ENCODE peak calls at places on chromosomes 6 and 20, in five cellular contexts. E is heart left ventricle, T is K562, P is breast epithelium, I is ovary. M is an unnamed sample. For H3K27me3, the result is how much of the 10 kb centered on the place peaks cover.

GRCh38 chr20:62214067-62214466 is 6.0 kb downstream of the HRH3 start:
- DNase-seq in E (no peak), T (no peak), P (no peak), I (no peak), M (no peak)

GRCh38 chr6:111416529-111416928 is 66.5 kb downstream of the REV3L start:
- DNase-seq in E (no peak), T (no peak), P (no peak), I (no peak), M (no peak)

GRCh38 chr20:13105864-13106457 is 97.2 kb downstream of the SPTLC3 start:
- DNase-seq in E (no peak), T (peak), P (no peak), I (no peak), M (no peak)

GRCh38 chr6:40325041-40325440 is 262.1 kb downstream of the LRFN2 start:
- DNase-seq in E (no peak), T (no peak), P (no peak), I (no peak), M (no peak)

GRCh38 chr6:160421854-160422253 is 73.7 kb downstream of the SLC22A3 start:
- DNase-seq in E (peak), T (no peak), P (no peak), I (peak), M (no peak)

GRCh38 chr20:18058661-18059467 is 1.1 kb upstream of the OVOL2 start:
- DNase-seq in E (no peak), T (no peak), P (peak), I (no peak), M (no peak)

GRCh38 chr20:48186447-48186846 is 401.2 kb upstream of the SULF2 start:
- DNase-seq in E (no peak), T (no peak), P (no peak), I (no peak), M (no peak)

GRCh38 chr20:11807070-11807741 is 110.5 kb upstream of the BTBD3 start:
- DNase-seq in E (no peak), T (no peak), P (no peak), I (no peak), M (no peak)

GRCh38 chr6:157317129-157317814 is 6.0 kb downstream of the TMEM242 start:
- DNase-seq in E (peak), T (peak), P (peak), I (peak), M (no peak)

GRCh38 chr20:48897298-48898044 is 24.0 kb upstream of the ARFGEF2 start:
- DNase-seq in E (no peak), T (no peak), P (no peak), I (no peak), M (no peak)

GRCh38 chr6:46652232-46652602 is 401 bp downstream of the CYP39A1 start:
- DNase-seq in E (no peak), T (no peak), P (no peak), I (no peak), M (no peak)

GRCh38 chr20:19977373-19977770 is 39.8 kb upstream of the NAA20 start:
- DNase-seq in E (no peak), T (no peak), P (no peak), I (no peak), M (no peak)

GRCh38 chr20:47502271-47502730 is 614 bp downstream of the NCOA3 start:
- DNase-seq in E (peak), T (peak), P (no peak), I (no peak), M (no peak)

GRCh38 chr6:44667668-44668390 is 280.3 kb downstream of the CDC5L start:
- DNase-seq in E (no peak), T (peak), P (no peak), I (no peak), M (no peak)

GRCh38 chr6:131728296-131728939 is 17.6 kb upstream of the CTAGE9 start:
- DNase-seq in E (no peak), T (no peak), P (no peak), I (no peak), M (no peak)

GRCh38 chr6:32956176-32956575 is 3.3 kb upstream of the HLA-DMA start:
- DNase-seq in E (no peak), T (no peak), P (no peak), I (no peak), M (no peak)

GRCh38 chr20:19943021-19943659 is 74.0 kb upstream of the NAA20 start:
- DNase-seq in E (no peak), T (no peak), P (peak), I (no peak), M (no peak)

GRCh38 chr6:167898673-167899311 is 72.1 kb downstream of the AFDN start:
- DNase-seq in E (no peak), T (peak), P (no peak), I (no peak), M (no peak)

GRCh38 chr6:127515234-127515793 is 3.8 kb downstream of the MTCL3 start:
- DNase-seq in E (no peak), T (no peak), P (no peak), I (no peak), M (no peak)

GRCh38 chr6:47134476-47135189 is 92.5 kb upstream of the ADGRF1 start:
- DNase-seq in E (no peak), T (peak), P (no peak), I (no peak), M (no peak)

GRCh38 chr20:33276303-33277113 is 6.5 kb upstream of the BPIFB1 start:
- DNase-seq in E (no peak), T (no peak), P (no peak), I (no peak), M (no peak)

GRCh38 chr20:57693002-57693582 is 16.7 kb downstream of the PMEPA1 start:
- DNase-seq in E (no peak), T (no peak), P (peak), I (no peak), M (no peak)

GRCh38 chr6:42532038-42532669 is 31.7 kb upstream of the UBR2 start:
- DNase-seq in E (peak), T (peak), P (no peak), I (no peak), M (no peak)

GRCh38 chr6:135866445-135867143 is 15.1 kb downstream of the PDE7B start:
- DNase-seq in E (no peak), T (no peak), P (no peak), I (no peak), M (no peak)

GRCh38 chr6:165826487-165827189 is 163.6 kb upstream of the PDE10A start:
- DNase-seq in E (no peak), T (no peak), P (no peak), I (no peak), M (no peak)

GRCh38 chr6:53041356-53041755 is 23.8 kb upstream of the FBXO9 start:
- DNase-seq in E (no peak), T (no peak), P (no peak), I (no peak), M (no peak)

GRCh38 chr20:48597521-48598302 is 230.1 kb downstream of the PREX1 start:
- DNase-seq in E (no peak), T (no peak), P (peak), I (no peak), M (no peak)

GRCh38 chr6:167558213-167558869 is 233.5 kb downstream of the TTLL2 start:
- DNase-seq in E (no peak), T (no peak), P (no peak), I (no peak), M (no peak)

GRCh38 chr20:25279403-25279802 is 31.5 kb downstream of the PYGB start:
- DNase-seq in E (no peak), T (no peak), P (no peak), I (no peak), M (no peak)

GRCh38 chr20:11008444-11008843 is 334.6 kb upstream of the JAG1 start:
- DNase-seq in E (no peak), T (no peak), P (no peak), I (no peak), M (no peak)

GRCh38 chr6:71289039-71289801 is 609 bp downstream of the OGFRL1 start:
- DNase-seq in E (peak), T (no peak), P (no peak), I (peak), M (no peak)
- H3K27ac ChIP-seq in E (peak), T (no peak), P (peak), I (peak), M (peak)

DNA sequence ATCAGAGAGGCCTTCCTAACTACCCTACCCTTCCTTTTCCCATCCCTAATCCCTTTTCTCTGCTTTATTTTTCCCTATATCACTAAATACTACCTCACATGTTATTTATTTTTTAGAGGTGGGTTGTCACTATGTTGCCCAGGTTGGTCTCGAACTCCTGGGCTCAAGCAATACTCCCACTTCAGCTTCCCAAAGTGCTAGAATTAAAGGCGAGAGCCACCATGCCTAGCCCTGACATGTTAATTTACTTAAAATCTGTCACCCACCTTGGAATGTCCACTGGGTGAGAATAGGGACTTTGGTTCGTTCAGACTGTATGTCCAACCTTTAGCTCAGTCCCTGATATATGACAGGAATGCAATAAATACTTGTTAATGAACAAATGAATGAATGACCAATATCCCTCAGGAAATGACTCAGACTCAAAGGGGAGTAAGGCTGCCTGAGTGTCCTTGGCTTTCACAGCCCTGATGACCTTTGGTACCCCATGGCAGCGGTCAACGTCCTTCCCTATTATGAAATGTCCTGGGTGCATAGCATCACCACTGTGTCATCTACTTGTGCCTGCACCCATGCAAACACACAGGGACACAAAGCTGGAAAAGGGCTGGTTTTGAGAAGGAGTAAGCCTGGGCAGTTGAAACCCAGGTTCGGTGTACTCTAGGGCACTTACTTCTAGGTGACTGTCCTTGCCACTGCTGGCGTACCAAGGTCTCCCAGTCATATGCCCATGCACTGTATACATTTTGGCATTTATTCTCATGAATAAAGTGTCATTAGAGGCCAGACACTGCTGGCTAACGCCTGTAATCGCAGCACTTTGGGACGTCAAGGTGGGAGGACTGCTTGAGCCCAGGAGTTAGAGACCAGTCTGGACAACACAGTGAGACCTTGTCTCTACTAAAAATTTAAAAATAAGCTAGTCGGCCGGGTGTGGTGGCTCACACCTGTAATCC is 26.5 kb downstream of the BCL2L1 start:
- DNase-seq in E (no peak), T (no peak), P (no peak), I (no peak), M (no peak)
- TF ChIP-seq POLR2A in E (no peak), T (no peak), P (no peak), I (no peak), M (no peak)

DNA sequence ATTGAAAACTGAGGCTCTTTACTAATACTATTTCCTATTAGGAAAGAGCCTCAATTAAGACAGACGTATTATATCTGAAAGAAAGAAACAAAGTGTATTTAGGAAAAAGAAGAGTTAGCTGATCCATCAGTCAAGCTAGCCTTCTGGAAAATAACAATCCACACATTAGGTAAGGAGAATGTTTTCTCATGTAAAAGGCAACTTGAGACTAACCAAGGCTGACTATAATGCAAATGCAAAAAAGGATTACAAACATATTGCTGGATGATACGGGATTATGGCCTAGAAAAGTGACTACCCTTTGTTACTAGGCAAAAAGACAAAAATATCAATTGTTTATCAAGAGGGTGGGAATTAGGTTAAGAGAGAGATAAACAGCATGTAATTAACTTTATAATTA is 176.9 kb downstream of the RFPL4B start:
- DNase-seq in E (no peak), T (no peak), P (no peak), I (no peak), M (no peak)
- H3K27me3 ChIP-seq in E (under half), T (under half), P (under half), I (under half), M (under half)

DNA sequence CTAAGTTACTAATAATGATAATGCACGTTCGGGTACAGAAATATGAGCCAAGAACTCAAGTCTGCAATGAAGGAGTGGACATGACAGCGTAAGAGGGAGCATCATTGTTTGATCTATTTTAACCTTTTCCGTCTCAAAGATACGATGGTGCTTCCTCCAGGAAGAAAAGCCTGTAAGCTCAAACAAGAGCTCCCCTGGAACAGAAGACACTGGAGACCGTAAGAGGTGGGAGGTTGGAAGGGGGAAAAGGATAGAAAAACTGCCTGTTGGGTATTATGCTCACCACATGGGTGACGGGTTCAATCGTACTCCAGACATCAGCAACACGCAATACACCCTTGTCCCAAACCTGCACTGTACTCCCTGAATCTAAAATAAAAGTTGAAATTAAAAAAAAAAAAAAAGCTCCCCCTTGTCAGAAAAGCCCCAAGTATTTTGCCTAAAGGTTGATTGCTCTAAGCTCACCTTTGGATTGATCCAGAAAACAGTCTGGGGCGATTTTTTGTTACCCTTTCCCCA is 180.5 kb downstream of the TRIM27 start:
- DNase-seq in E (no peak), T (peak), P (no peak), I (no peak), M (no peak)
- H3K27ac ChIP-seq in E (no peak), T (peak), P (no peak), I (no peak), M (no peak)

GRCh38 chr6:118548136-118548535 is at the start of gene PLN:
- DNase-seq in E (peak), T (peak), P (no peak), I (no peak), M (no peak)
- TF ChIP-seq POLR2A in E (no peak), T (no peak), P (no peak), I (no peak), M (no peak)

DNA sequence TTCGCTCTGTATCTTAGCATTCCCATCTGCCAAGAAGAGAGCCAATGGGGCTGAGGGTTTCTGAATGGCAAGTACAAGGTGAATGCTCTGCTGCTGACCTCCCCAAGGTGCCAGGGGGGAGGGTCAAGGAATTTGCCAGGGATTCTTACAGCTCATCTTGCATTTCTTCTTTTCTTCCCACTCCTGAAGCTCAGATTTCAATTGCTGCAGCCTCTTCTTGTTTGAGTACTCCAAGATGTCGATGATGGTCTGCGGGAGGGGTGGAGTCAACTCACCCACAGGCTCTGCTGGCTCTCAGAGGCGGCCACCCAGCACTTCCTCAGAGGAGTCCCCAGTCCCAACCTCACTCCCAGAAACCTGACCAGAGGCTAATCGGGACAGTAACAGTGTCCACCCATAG is 12.4 kb downstream of the C20orf96 start:
- DNase-seq in E (no peak), T (no peak), P (no peak), I (no peak), M (no peak)
- H3K27me3 ChIP-seq in E (under half), T (under half), P (under half), I (under half), M (under half)

DNA sequence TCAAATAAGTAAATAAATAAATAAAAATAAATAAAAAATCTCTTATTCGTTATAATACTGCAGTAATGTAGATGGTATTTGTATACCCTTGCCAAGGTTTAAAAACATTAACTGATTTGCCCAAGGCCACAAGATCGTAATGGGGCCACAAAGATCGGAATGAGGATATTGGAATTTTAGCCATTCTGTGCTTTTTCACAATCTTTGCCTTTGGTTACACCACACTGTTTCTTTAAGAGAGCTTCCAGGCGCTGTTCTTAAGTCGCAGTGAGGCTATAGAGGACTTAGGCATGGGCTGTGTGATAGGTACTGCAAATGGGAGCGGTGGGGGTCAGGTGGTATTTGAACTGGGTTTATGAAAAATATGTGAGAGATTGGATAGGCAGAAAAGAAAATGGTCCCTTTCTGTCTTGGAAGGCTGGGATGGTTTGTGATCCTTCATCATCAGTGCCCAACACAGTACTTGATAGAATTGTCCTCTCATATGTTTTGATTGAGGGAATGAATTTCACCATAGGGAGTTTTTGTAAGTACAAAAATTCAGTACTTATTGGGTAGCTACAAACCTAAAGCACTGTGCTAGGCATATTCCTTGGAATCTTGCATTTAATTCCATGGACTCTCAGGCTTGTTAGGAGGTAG is 1.4 kb downstream of the NUS1 start:
- DNase-seq in E (no peak), T (no peak), P (no peak), I (no peak), M (no peak)
- H3K27ac ChIP-seq in E (no peak), T (peak), P (peak), I (no peak), M (peak)

DNA sequence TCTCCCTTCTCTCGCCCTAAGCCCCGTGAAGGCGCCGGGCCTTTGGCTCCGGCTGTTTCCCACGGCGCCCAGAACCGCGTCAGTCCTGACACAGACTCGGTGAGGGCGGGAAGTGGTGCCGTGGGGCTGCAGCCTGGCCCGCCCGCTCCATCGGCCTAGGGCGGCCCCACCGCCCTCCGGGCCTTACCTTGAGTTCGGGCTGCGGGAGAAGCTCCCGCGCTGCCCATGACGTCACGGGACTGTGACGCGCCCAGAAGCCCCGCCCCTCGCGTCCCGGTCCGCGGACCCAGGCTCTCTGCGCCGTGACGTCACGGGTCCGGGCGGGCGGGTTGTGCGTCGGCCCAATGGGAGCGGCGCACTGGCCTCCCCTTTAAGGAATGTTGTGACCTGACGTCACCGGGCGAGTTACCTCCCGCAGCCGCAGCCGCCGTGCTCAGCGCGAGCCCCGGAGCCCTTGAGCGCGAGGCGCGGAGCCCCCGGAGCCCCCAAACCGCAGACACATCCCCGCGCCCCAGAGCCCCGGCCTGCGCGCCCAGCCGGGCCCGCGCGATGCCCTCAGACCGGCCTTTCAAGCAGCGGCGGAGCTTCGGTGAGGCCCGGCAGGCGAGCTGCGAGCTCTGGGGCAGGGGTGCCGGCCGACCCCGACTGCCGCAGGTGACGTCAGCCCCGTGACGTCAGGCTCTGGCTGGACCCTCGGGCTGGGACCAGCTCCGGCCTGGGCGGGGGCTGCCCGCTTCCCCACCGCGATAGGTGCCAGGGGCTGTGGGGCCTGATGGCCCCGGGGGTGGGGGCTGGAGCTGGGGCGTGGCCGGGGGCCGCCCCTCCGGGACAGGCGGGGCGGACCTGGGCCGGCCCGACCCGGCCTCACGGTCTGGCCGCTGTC is at the start of gene MAP1LC3A:
- DNase-seq in E (peak), T (peak), P (peak), I (peak), M (peak)
- TF ChIP-seq POLR2A in E (peak), T (no peak), P (no peak), I (peak), M (peak)

M was measured in esophagus squamous epithelium.